ENCODE peak calls at places on chromosomes 1 and 21, in seven cellular contexts. One of them, this sample, is unnamed.

GRCh38 chr1:182173791-182174190 is 112.3 kb upstream of the ZNF648 start:
- DNase-seq in cardiac muscle cell: no peak
- DNase-seq in SJSA1: no peak
- DNase-seq in HAP-1: no peak
- DNase-seq in CD8-positive, alpha-beta memory T cell: no peak
- DNase-seq in lung: no peak
- DNase-seq in heart right ventricle: no peak
- DNase-seq in this sample: no peak

GRCh38 chr1:229296541-229296941 is 25.6 kb downstream of the RAB4A start:
- DNase-seq in cardiac muscle cell: peak; percentile 74
- DNase-seq in SJSA1: no peak
- DNase-seq in HAP-1: no peak
- DNase-seq in CD8-positive, alpha-beta memory T cell: no peak
- DNase-seq in lung: no peak
- DNase-seq in heart right ventricle: peak; percentile 38
- DNase-seq in this sample: peak; percentile 76

GRCh38 chr1:156987715-156988114 is 57.8 kb downstream of the ARHGEF11 start:
- DNase-seq in cardiac muscle cell: no peak
- DNase-seq in SJSA1: no peak
- DNase-seq in HAP-1: no peak
- DNase-seq in CD8-positive, alpha-beta memory T cell: no peak
- DNase-seq in lung: no peak
- DNase-seq in heart right ventricle: no peak
- DNase-seq in this sample: no peak

GRCh38 chr1:219281834-219282233 is 108.2 kb downstream of the LYPLAL1 start:
- DNase-seq in cardiac muscle cell: no peak
- DNase-seq in SJSA1: no peak
- DNase-seq in HAP-1: no peak
- DNase-seq in CD8-positive, alpha-beta memory T cell: no peak
- DNase-seq in lung: no peak
- DNase-seq in heart right ventricle: no peak
- DNase-seq in this sample: no peak

GRCh38 chr21:31394309-31394708 is 50.2 kb upstream of the TIAM1 start:
- DNase-seq in cardiac muscle cell: no peak
- DNase-seq in SJSA1: no peak
- DNase-seq in HAP-1: no peak
- DNase-seq in CD8-positive, alpha-beta memory T cell: no peak
- DNase-seq in lung: no peak
- DNase-seq in heart right ventricle: no peak
- DNase-seq in this sample: no peak

GRCh38 chr1:91885331-91885715 is 628 bp downstream of the TGFBR3 start:
- DNase-seq in cardiac muscle cell: no peak
- DNase-seq in SJSA1: no peak
- DNase-seq in HAP-1: peak; percentile 36
- DNase-seq in CD8-positive, alpha-beta memory T cell: peak; percentile 38
- DNase-seq in lung: peak; percentile 29
- DNase-seq in heart right ventricle: peak; percentile 39
- DNase-seq in this sample: peak; percentile 12

GRCh38 chr1:202317941-202318925 is 23.5 kb downstream of the UBE2T start:
- DNase-seq in cardiac muscle cell: no peak
- DNase-seq in SJSA1: no peak
- DNase-seq in HAP-1: no peak
- DNase-seq in CD8-positive, alpha-beta memory T cell: no peak
- DNase-seq in lung: no peak
- DNase-seq in heart right ventricle: no peak
- DNase-seq in this sample: no peak

GRCh38 chr1:212413902-212414327 is 771 bp downstream of the PACC1 start:
- DNase-seq in cardiac muscle cell: no peak
- DNase-seq in SJSA1: peak; percentile 29
- DNase-seq in HAP-1: peak; percentile 25
- DNase-seq in CD8-positive, alpha-beta memory T cell: no peak
- DNase-seq in lung: no peak
- DNase-seq in heart right ventricle: no peak
- DNase-seq in this sample: no peak

GRCh38 chr1:21517161-21517589 is 8.0 kb downstream of the ALPL start:
- DNase-seq in cardiac muscle cell: no peak
- DNase-seq in SJSA1: no peak
- DNase-seq in HAP-1: no peak
- DNase-seq in CD8-positive, alpha-beta memory T cell: no peak
- DNase-seq in lung: peak; percentile 80
- DNase-seq in heart right ventricle: no peak
- DNase-seq in this sample: no peak

GRCh38 chr1:209808059-209808494 is 2.1 kb upstream of the IRF6 start:
- DNase-seq in cardiac muscle cell: peak; percentile 84
- DNase-seq in SJSA1: peak; percentile 89
- DNase-seq in HAP-1: no peak
- DNase-seq in CD8-positive, alpha-beta memory T cell: no peak
- DNase-seq in lung: no peak
- DNase-seq in heart right ventricle: peak; percentile 80
- DNase-seq in this sample: peak; percentile 30

GRCh38 chr21:36744560-36745231 is 45.8 kb downstream of the SIM2 start:
- DNase-seq in cardiac muscle cell: no peak
- DNase-seq in SJSA1: no peak
- DNase-seq in HAP-1: no peak
- DNase-seq in CD8-positive, alpha-beta memory T cell: no peak
- DNase-seq in lung: no peak
- DNase-seq in heart right ventricle: no peak
- DNase-seq in this sample: no peak

GRCh38 chr21:33540711-33541104 is 1.2 kb downstream of the GART start:
- DNase-seq in cardiac muscle cell: no peak
- DNase-seq in SJSA1: no peak
- DNase-seq in HAP-1: no peak
- DNase-seq in CD8-positive, alpha-beta memory T cell: no peak
- DNase-seq in lung: no peak
- DNase-seq in heart right ventricle: no peak
- DNase-seq in this sample: peak; percentile 29

GRCh38 chr1:186155594-186155993 is 219.5 kb downstream of the TPR start:
- DNase-seq in cardiac muscle cell: peak; percentile 20
- DNase-seq in SJSA1: peak; percentile 55
- DNase-seq in HAP-1: peak; percentile 14
- DNase-seq in CD8-positive, alpha-beta memory T cell: no peak
- DNase-seq in lung: no peak
- DNase-seq in heart right ventricle: peak; percentile 9
- DNase-seq in this sample: peak; percentile 28

GRCh38 chr1:175287377-175287776 is 94.8 kb upstream of the KIAA0040 start:
- DNase-seq in cardiac muscle cell: no peak
- DNase-seq in SJSA1: no peak
- DNase-seq in HAP-1: no peak
- DNase-seq in CD8-positive, alpha-beta memory T cell: no peak
- DNase-seq in lung: no peak
- DNase-seq in heart right ventricle: no peak
- DNase-seq in this sample: no peak

GRCh38 chr1:76501576-76502219 is 365.6 kb upstream of the ST6GALNAC5 start:
- DNase-seq in cardiac muscle cell: no peak
- DNase-seq in SJSA1: no peak
- DNase-seq in HAP-1: no peak
- DNase-seq in CD8-positive, alpha-beta memory T cell: no peak
- DNase-seq in lung: no peak
- DNase-seq in heart right ventricle: no peak
- DNase-seq in this sample: no peak

GRCh38 chr1:68210027-68210426 is 22.3 kb downstream of the WLS start:
- DNase-seq in cardiac muscle cell: no peak
- DNase-seq in SJSA1: no peak
- DNase-seq in HAP-1: no peak
- DNase-seq in CD8-positive, alpha-beta memory T cell: no peak
- DNase-seq in lung: no peak
- DNase-seq in heart right ventricle: no peak
- DNase-seq in this sample: no peak

GRCh38 chr1:35298464-35298863 is 30.0 kb downstream of the ZMYM4 start:
- DNase-seq in cardiac muscle cell: peak; percentile 58
- DNase-seq in SJSA1: peak; percentile 44
- DNase-seq in HAP-1: peak; percentile 17
- DNase-seq in CD8-positive, alpha-beta memory T cell: no peak
- DNase-seq in lung: no peak
- DNase-seq in heart right ventricle: peak; percentile 34
- DNase-seq in this sample: peak; percentile 14

GRCh38 chr1:41738475-41738874 is 180.2 kb downstream of the HIVEP3 start:
- DNase-seq in cardiac muscle cell: no peak
- DNase-seq in SJSA1: no peak
- DNase-seq in HAP-1: no peak
- DNase-seq in CD8-positive, alpha-beta memory T cell: no peak
- DNase-seq in lung: no peak
- DNase-seq in heart right ventricle: no peak
- DNase-seq in this sample: no peak

GRCh38 chr1:41740058-41740457 is 178.7 kb downstream of the HIVEP3 start:
- DNase-seq in cardiac muscle cell: no peak
- DNase-seq in SJSA1: no peak
- DNase-seq in HAP-1: no peak
- DNase-seq in CD8-positive, alpha-beta memory T cell: no peak
- DNase-seq in lung: no peak
- DNase-seq in heart right ventricle: no peak
- DNase-seq in this sample: no peak

GRCh38 chr1:41735587-41736290 is 183.0 kb downstream of the HIVEP3 start:
- DNase-seq in cardiac muscle cell: peak; percentile 66
- DNase-seq in SJSA1: peak; percentile 78
- DNase-seq in HAP-1: no peak
- DNase-seq in CD8-positive, alpha-beta memory T cell: no peak
- DNase-seq in lung: peak; percentile 52
- DNase-seq in heart right ventricle: no peak
- DNase-seq in this sample: no peak

GRCh38 chr1:41739061-41739955 is 179.4 kb downstream of the HIVEP3 start:
- DNase-seq in cardiac muscle cell: no peak
- DNase-seq in SJSA1: peak; percentile 91
- DNase-seq in HAP-1: no peak
- DNase-seq in CD8-positive, alpha-beta memory T cell: peak; percentile 78
- DNase-seq in lung: peak; percentile 88
- DNase-seq in heart right ventricle: peak; percentile 75
- DNase-seq in this sample: no peak

DNA sequence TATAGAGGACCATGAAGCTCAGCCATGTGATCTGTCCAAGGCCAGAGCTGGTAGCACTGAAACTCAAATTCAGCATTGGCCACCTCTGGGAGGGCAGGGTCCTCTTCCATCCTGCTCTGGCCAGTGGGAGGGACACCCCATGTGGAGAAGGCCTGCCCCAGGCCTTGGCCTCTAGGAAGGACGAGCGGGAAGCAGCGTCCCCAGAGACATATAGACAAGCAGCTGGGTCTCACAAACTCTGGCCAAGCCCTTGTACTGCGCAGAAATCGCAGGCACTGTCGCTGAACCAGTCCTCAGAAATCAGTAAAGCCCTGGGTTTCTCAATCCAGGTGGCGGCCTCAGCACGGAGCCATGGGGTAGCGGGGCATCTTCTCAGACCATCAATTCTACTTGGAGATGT is 180.7 kb downstream of the HIVEP3 start:
- DNase-seq in cardiac muscle cell: no peak
- DNase-seq in SJSA1: no peak
- DNase-seq in HAP-1: no peak
- DNase-seq in CD8-positive, alpha-beta memory T cell: no peak
- DNase-seq in lung: no peak
- DNase-seq in heart right ventricle: no peak
- DNase-seq in this sample: no peak
- H3K4me1 ChIP-seq in cardiac muscle cell: peaks cover 19% of the 10 kb centered on the region
- H3K4me1 ChIP-seq in SJSA1: peaks cover 74% of the 10 kb centered on the region
- H3K4me1 ChIP-seq in HAP-1: no peaks in the 10 kb centered on the region
- H3K4me1 ChIP-seq in CD8-positive, alpha-beta memory T cell: peaks cover 34% of the 10 kb centered on the region
- H3K4me1 ChIP-seq in lung: peaks cover 30% of the 10 kb centered on the region
- H3K4me1 ChIP-seq in heart right ventricle: peaks cover 22% of the 10 kb centered on the region
- H3K4me1 ChIP-seq in this sample: no peaks in the 10 kb centered on the region

DNA sequence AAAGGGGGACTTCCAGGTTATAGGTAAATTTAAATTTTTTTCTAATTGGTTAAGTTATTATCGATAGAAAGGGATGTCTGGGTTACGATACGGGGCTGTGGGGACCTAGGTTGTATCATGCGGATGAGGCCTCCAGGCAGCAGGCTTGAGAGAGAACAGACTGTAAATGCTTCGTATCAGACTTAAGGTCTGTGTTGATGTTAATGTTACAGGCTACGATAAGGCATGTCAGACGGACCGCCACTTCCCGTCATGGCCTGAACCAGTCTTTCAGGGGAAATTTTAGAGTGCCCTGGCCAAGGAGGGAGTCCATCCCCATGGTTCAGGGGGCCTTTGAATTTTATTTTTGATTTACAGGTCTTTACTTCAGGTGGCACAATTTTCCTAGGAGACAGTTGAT is 16.7 kb downstream of the ABCG1 start:
- DNase-seq in cardiac muscle cell: no peak
- DNase-seq in SJSA1: no peak
- DNase-seq in HAP-1: no peak
- DNase-seq in CD8-positive, alpha-beta memory T cell: no peak
- DNase-seq in lung: no peak
- DNase-seq in heart right ventricle: no peak
- DNase-seq in this sample: no peak
- H3K4me1 ChIP-seq in cardiac muscle cell: peaks cover 34% of the 10 kb centered on the region
- H3K4me1 ChIP-seq in SJSA1: peaks cover 26% of the 10 kb centered on the region
- H3K4me1 ChIP-seq in HAP-1: no peaks in the 10 kb centered on the region
- H3K4me1 ChIP-seq in CD8-positive, alpha-beta memory T cell: peaks cover 94% of the 10 kb centered on the region
- H3K4me1 ChIP-seq in lung: peaks cover 42% of the 10 kb centered on the region
- H3K4me1 ChIP-seq in heart right ventricle: peaks cover 84% of the 10 kb centered on the region
- H3K4me1 ChIP-seq in this sample: peaks cover 3% of the 10 kb centered on the region

GRCh38 chr1:228082975-228083870 is 715 bp downstream of the ARF1 start:
- DNase-seq in cardiac muscle cell: peak; percentile 50
- DNase-seq in SJSA1: no peak
- DNase-seq in HAP-1: peak; percentile 28
- DNase-seq in CD8-positive, alpha-beta memory T cell: peak; percentile 48
- DNase-seq in lung: peak; percentile 52
- DNase-seq in heart right ventricle: peak; percentile 78
- DNase-seq in this sample: peak; percentile 78
- H3K4me1 ChIP-seq in cardiac muscle cell: peaks cover 46% of the 10 kb centered on the region
- H3K4me1 ChIP-seq in SJSA1: peaks cover 56% of the 10 kb centered on the region
- H3K4me1 ChIP-seq in HAP-1: peaks cover 23% of the 10 kb centered on the region
- H3K4me1 ChIP-seq in CD8-positive, alpha-beta memory T cell: peaks cover 54% of the 10 kb centered on the region
- H3K4me1 ChIP-seq in lung: peaks cover 31% of the 10 kb centered on the region
- H3K4me1 ChIP-seq in heart right ventricle: peaks cover 62% of the 10 kb centered on the region
- H3K4me1 ChIP-seq in this sample: peaks cover 23% of the 10 kb centered on the region

DNA sequence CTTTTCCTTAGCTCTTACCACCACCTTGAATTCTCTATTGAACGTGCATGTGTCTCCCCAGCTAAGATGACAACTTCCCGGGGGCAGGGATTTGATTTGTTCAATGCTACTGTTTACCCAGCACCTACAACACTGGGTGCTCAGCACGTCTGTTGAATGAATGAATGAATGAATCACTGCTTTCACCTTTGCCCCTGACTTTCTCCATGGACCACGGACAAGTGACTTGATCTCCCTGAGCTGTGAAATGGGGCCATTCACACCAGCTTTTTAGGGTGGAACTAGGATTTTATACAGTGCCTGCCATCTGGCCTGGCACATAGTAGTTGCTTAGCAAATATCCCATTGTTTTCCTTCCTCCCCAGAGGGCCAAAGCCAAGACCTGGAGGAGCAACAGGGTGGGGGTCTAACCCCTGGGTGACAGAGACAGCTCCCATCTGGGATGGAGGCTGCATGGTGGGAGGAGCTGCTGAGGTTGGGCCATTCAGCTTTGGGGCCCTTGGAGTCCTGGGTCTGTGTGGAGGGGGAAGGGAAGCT is 15.7 kb downstream of the TNFRSF1B start:
- DNase-seq in cardiac muscle cell: no peak
- DNase-seq in SJSA1: no peak
- DNase-seq in HAP-1: no peak
- DNase-seq in CD8-positive, alpha-beta memory T cell: no peak
- DNase-seq in lung: no peak
- DNase-seq in heart right ventricle: no peak
- DNase-seq in this sample: no peak
- H3K4me1 ChIP-seq in cardiac muscle cell: peaks cover 20% of the 10 kb centered on the region
- H3K4me1 ChIP-seq in SJSA1: peaks cover 31% of the 10 kb centered on the region
- H3K4me1 ChIP-seq in HAP-1: peaks cover 3% of the 10 kb centered on the region
- H3K4me1 ChIP-seq in CD8-positive, alpha-beta memory T cell: peaks cover 68% of the 10 kb centered on the region
- H3K4me1 ChIP-seq in lung: peaks cover 56% of the 10 kb centered on the region
- H3K4me1 ChIP-seq in heart right ventricle: peaks cover 93% of the 10 kb centered on the region
- H3K4me1 ChIP-seq in this sample: no peaks in the 10 kb centered on the region